ENCODE peak calls at places on chromosomes 7 and 10, in nine cellular contexts. J is NCI-H226, P is HuH-7.5, F is H4, G is T-cell, X is endothelial cell, N is ecto neural progenitor cell, Y is cardiac muscle cell, K is HL-60. W is an unnamed sample.

GRCh38 chr7:42832672-42833071 is 79.2 kb downstream of the C7orf25 start:
- DNase-seq in J (no peak), P (no peak), F (no peak), G (no peak), X (no peak), N (no peak), Y (peak), K (no peak), W (no peak)

GRCh38 chr7:111071556-111071955 is 19.4 kb upstream of the LRRN3 start:
- DNase-seq in J (no peak), P (no peak), F (no peak), G (no peak), X (no peak), N (no peak), Y (no peak), K (no peak), W (no peak)

GRCh38 chr7:11698273-11698930 is 133.6 kb downstream of the THSD7A start:
- DNase-seq in J (no peak), P (no peak), F (no peak), G (no peak), X (no peak), N (no peak), Y (peak), K (no peak), W (no peak)

GRCh38 chr10:3764626-3765375 is 20.2 kb downstream of the KLF6 start:
- DNase-seq in J (no peak), P (no peak), F (no peak), G (no peak), X (no peak), N (no peak), Y (no peak), K (peak), W (no peak)

GRCh38 chr7:824106-824505 is 8.2 kb upstream of the SUN1 start:
- DNase-seq in J (no peak), P (no peak), F (no peak), G (no peak), X (no peak), N (no peak), Y (no peak), K (no peak), W (no peak)

GRCh38 chr7:6407434-6407833 is 40.3 kb downstream of the DAGLB start:
- DNase-seq in J (no peak), P (no peak), F (no peak), G (no peak), X (no peak), N (no peak), Y (no peak), K (no peak), W (no peak)

GRCh38 chr10:79084012-79084971 is 15.5 kb downstream of the ZMIZ1 start:
- DNase-seq in J (peak), P (peak), F (peak), G (no peak), X (peak), N (no peak), Y (peak), K (peak), W (peak)

GRCh38 chr10:88091490-88092061 is 228.2 kb downstream of the PTEN start:
- DNase-seq in J (no peak), P (no peak), F (no peak), G (peak), X (no peak), N (no peak), Y (no peak), K (peak), W (no peak)

GRCh38 chr10:33706191-33706590 is 371.7 kb upstream of the NRP1 start:
- DNase-seq in J (peak), P (no peak), F (no peak), G (no peak), X (no peak), N (no peak), Y (peak), K (no peak), W (no peak)

GRCh38 chr7:42878303-42878702 is 33.6 kb downstream of the C7orf25 start:
- DNase-seq in J (no peak), P (no peak), F (no peak), G (no peak), X (no peak), N (no peak), Y (no peak), K (no peak), W (no peak)

GRCh38 chr10:3666525-3667302 is 118.3 kb downstream of the KLF6 start:
- DNase-seq in J (no peak), P (no peak), F (no peak), G (no peak), X (no peak), N (no peak), Y (no peak), K (peak), W (no peak)

GRCh38 chr10:119319161-119319919 is 112.0 kb downstream of the GRK5 start:
- DNase-seq in J (no peak), P (no peak), F (no peak), G (no peak), X (no peak), N (no peak), Y (no peak), K (no peak), W (no peak)

GRCh38 chr10:116765549-116766162 is 23.3 kb upstream of the HSPA12A start:
- DNase-seq in J (no peak), P (no peak), F (no peak), G (no peak), X (no peak), N (no peak), Y (peak), K (no peak), W (no peak)

GRCh38 chr7:130112078-130112477 is 41.7 kb downstream of the KLHDC10 start:
- DNase-seq in J (no peak), P (no peak), F (no peak), G (no peak), X (no peak), N (no peak), Y (no peak), K (no peak), W (no peak)

GRCh38 chr10:119395287-119396007 is 147.1 kb downstream of the RGS10 start:
- DNase-seq in J (no peak), P (no peak), F (no peak), G (no peak), X (no peak), N (no peak), Y (peak), K (peak), W (no peak)

GRCh38 chr7:117484988-117485655 is 5.3 kb downstream of the CFTR start:
- DNase-seq in J (no peak), P (no peak), F (no peak), G (no peak), X (no peak), N (no peak), Y (no peak), K (no peak), W (no peak)

GRCh38 chr7:40808409-40808942 is 673.7 kb downstream of the SUGCT start:
- DNase-seq in J (peak), P (no peak), F (peak), G (no peak), X (no peak), N (no peak), Y (peak), K (no peak), W (peak)

GRCh38 chr7:138608292-138608691 is 92.9 kb downstream of the SVOPL start:
- DNase-seq in J (no peak), P (no peak), F (no peak), G (no peak), X (no peak), N (no peak), Y (peak), K (no peak), W (no peak)

GRCh38 chr10:122780391-122780790 is 65.3 kb downstream of the CUZD1 start:
- DNase-seq in J (peak), P (no peak), F (peak), G (no peak), X (no peak), N (no peak), Y (no peak), K (no peak), W (no peak)

GRCh38 chr10:69567920-69568319 is 5.3 kb downstream of the NEUROG3 start:
- DNase-seq in J (peak), P (no peak), F (peak), G (no peak), X (peak), N (peak), Y (peak), K (no peak), W (peak)

GRCh38 chr7:47435889-47436312 is 146.0 kb downstream of the TNS3 start:
- DNase-seq in J (no peak), P (peak), F (peak), G (no peak), X (peak), N (no peak), Y (peak), K (peak), W (peak)

GRCh38 chr10:6164271-6165095 is 38.2 kb upstream of the PFKFB3 start:
- DNase-seq in J (no peak), P (no peak), F (no peak), G (no peak), X (no peak), N (no peak), Y (peak), K (no peak), W (no peak)

GRCh38 chr7:2217716-2218443 is 14.9 kb downstream of the MAD1L1 start:
- DNase-seq in J (no peak), P (no peak), F (no peak), G (no peak), X (no peak), N (no peak), Y (no peak), K (no peak), W (no peak)

GRCh38 chr7:76011437-76011836 is 17.0 kb upstream of the TMEM120A start:
- DNase-seq in J (no peak), P (no peak), F (peak), G (no peak), X (no peak), N (no peak), Y (peak), K (no peak), W (no peak)

GRCh38 chr10:128697437-128697836 is 571.2 kb upstream of the MKI67 start:
- DNase-seq in J (no peak), P (no peak), F (no peak), G (no peak), X (no peak), N (no peak), Y (no peak), K (no peak), W (no peak)

GRCh38 chr7:117124585-117125220 is 171.4 kb downstream of the ST7 start:
- DNase-seq in J (peak), P (peak), F (peak), G (no peak), X (no peak), N (no peak), Y (peak), K (peak), W (peak)

W was measured in COLO829.